ENCODE peak calls at places on chromosomes 16 and 17, in four cellular contexts. N, Y, G and D are unnamed samples.

GRCh38 chr17:22470411-22471175 is 778.3 kb downstream of the KCNJ18 start:
- DNase-seq in G (no peak), N (no peak), Y (no peak), D (no peak)

GRCh38 chr17:65759532-65759931 is 198.1 kb upstream of the AXIN2 start:
- DNase-seq in N (peak; percentile 48), G (no peak), Y (no peak), D (no peak)

GRCh38 chr17:78000351-78000750 is 41.8 kb downstream of the TNRC6C start:
- DNase-seq in Y (no peak), N (peak; percentile 37), G (no peak), D (no peak)

GRCh38 chr17:77843878-77844260 is 114.6 kb upstream of the TNRC6C start:
- DNase-seq in Y (no peak), G (no peak), N (no peak), D (no peak)

GRCh38 chr16:7835032-7835431 is 502.4 kb downstream of the RBFOX1 start:
- DNase-seq in N (no peak), G (no peak), Y (no peak), D (no peak)

GRCh38 chr16:25060920-25061319 is 45.8 kb upstream of the ARHGAP17 start:
- DNase-seq in N (no peak), Y (no peak), G (peak; percentile 92), D (no peak)

GRCh38 chr17:57930239-57930638 is 25.0 kb downstream of the CUEDC1 start:
- DNase-seq in G (no peak), N (no peak), Y (no peak), D (no peak)

GRCh38 chr16:67571981-67572431 is 9.7 kb downstream of the CTCF start:
- DNase-seq in G (no peak), N (no peak), Y (no peak), D (no peak)

GRCh38 chr17:65633146-65633881 is 71.9 kb upstream of the AXIN2 start:
- DNase-seq in G (no peak), Y (no peak), N (no peak), D (no peak)

GRCh38 chr16:84407588-84408313 is 39.4 kb downstream of the ATP2C2 start:
- DNase-seq in Y (no peak), G (no peak), N (no peak), D (peak; percentile 53)

GRCh38 chr17:41919165-41919817 is 540 bp upstream of the ACLY start:
- DNase-seq in G (no peak), N (no peak), Y (no peak), D (no peak)

GRCh38 chr17:74274060-74274702 is at the start of gene DNAI2:
- DNase-seq in G (peak; percentile 65), N (no peak), Y (no peak), D (no peak)

GRCh38 chr17:64057701-64058263 is 37.3 kb upstream of the ICAM2 start:
- DNase-seq in G (no peak), Y (no peak), N (no peak), D (no peak)

GRCh38 chr16:84454611-84455010 is 49.8 kb downstream of the MEAK7 start:
- DNase-seq in G (no peak), Y (no peak), N (no peak), D (peak; percentile 40)

GRCh38 chr16:87434146-87434667 is 42.1 kb downstream of the MAP1LC3B start:
- DNase-seq in Y (no peak), N (no peak), G (no peak), D (no peak)

GRCh38 chr17:82940226-82941020 is 100.6 kb upstream of the ZNF750 start:
- DNase-seq in G (no peak), N (no peak), Y (no peak), D (peak; percentile 68)

GRCh38 chr17:50129946-50130777 is at the start of gene SAMD14:
- DNase-seq in Y (no peak), G (no peak), N (no peak), D (peak; percentile 69)

GRCh38 chr17:35141681-35142466 is at the start of gene NLE1:
- DNase-seq in G (peak; percentile 84), N (peak; percentile 80), Y (peak; percentile 83), D (peak; percentile 92)

GRCh38 chr17:80272366-80272765 is 11.7 kb downstream of the RNF213 start:
- DNase-seq in N (no peak), G (no peak), Y (no peak), D (no peak)

GRCh38 chr16:67349172-67349571 is 22.6 kb downstream of the LRRC36 start:
- DNase-seq in N (peak; percentile 48), G (no peak), Y (no peak), D (no peak)

GRCh38 chr17:73610331-73610911 is 33.8 kb downstream of the SDK2 start:
- DNase-seq in Y (no peak), N (no peak), G (no peak), D (no peak)

GRCh38 chr16:49644143-49644460 is 211.8 kb downstream of the ZNF423 start:
- DNase-seq in G (no peak), N (peak; percentile 37), Y (no peak), D (no peak)

GRCh38 chr16:28596840-28597691 is at the start of gene SULT1A2:
- DNase-seq in N (no peak), Y (peak; percentile 74), G (peak; percentile 46), D (peak; percentile 89)

GRCh38 chr16:12186774-12187335 is 210.3 kb downstream of the SNX29 start:
- DNase-seq in N (peak; percentile 44), G (no peak), Y (no peak), D (no peak)

GRCh38 chr17:75892556-75893224 is 4.1 kb downstream of the TRIM65 start:
- DNase-seq in G (no peak), N (no peak), Y (no peak), D (peak; percentile 62)

DNA sequence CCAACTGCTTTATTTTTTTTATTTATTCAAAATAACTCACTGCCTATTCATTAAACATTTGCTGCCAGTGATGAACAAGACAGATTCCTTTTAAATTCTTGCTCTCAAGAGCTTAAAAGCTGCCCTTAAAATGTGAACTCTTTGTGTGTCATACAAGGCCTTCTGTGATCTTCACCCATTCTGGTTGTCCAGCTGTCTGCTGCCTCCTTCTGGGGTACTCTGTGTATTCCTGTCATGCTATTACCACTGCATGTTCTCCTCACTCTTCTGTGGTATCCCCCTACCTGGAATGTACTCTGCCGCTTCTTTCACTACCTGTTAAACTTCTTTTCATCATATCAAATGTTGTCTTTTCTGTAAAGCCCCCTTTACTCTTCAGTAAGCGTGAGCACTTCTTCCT is 165.8 kb downstream of the CHD9 start:
- DNase-seq in Y (no peak), N (no peak), G (peak; percentile 9), D (no peak)
- TF ChIP-seq CTCF in Y (no peak), N (peak; percentile 40), G (peak; percentile 26), D (peak; percentile 16)

GRCh38 chr17:61415374-61416210 is 15.9 kb downstream of the TBX2 start:
- DNase-seq in N (peak; percentile 40), G (no peak), Y (no peak), D (no peak)

GRCh38 chr17:61416540-61417363 is 17.1 kb downstream of the TBX2 start:
- DNase-seq in Y (peak; percentile 75), N (peak; percentile 91), G (peak; percentile 97), D (peak; percentile 92)

GRCh38 chr17:61414141-61414935 is 14.7 kb downstream of the TBX2 start:
- DNase-seq in Y (no peak), G (no peak), N (peak; percentile 72), D (peak; percentile 76)

GRCh38 chr17:61414936-61415251 is 15.3 kb downstream of the TBX2 start:
- DNase-seq in G (no peak), N (no peak), Y (no peak), D (no peak)

DNA sequence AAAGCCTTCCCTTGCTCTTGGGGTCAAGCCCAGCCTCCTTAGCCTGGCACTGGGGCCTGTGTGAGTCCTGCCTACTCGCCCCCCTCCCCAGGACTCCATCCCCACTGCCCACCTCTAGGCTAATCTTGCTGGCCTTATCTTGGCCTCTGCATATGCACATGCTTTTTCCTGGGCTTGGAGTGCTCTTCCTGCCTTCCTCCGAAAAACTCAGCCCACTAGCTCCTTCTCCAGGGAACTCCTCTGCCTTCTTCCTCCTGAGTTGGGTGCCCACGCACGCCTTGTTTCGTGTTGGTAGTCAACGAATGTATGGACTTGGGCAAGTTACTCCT is 16.5 kb downstream of the TBX2 start:
- DNase-seq in Y (no peak), G (no peak), N (no peak), D (no peak)
- H3K27ac ChIP-seq in Y (no peak overlapping the region), G (no peak overlapping the region), N (peak overlapping the region; percentile 38), D (peak overlapping the region; percentile 90)

GRCh38 chr16:57764341-57765159 is 29.0 kb downstream of the KATNB1 start:
- DNase-seq in G (no peak), Y (no peak), N (peak; percentile 80), D (no peak)
- H3K4me3 ChIP-seq in G (no peak overlapping the region), Y (no peak overlapping the region), N (no peak overlapping the region), D (no peak overlapping the region)

GRCh38 chr17:54969658-54970572 is 1.4 kb downstream of the STXBP4 start:
- DNase-seq in N (no peak), Y (no peak), G (no peak), D (no peak)

GRCh38 chr17:54971147-54971546 is 2.6 kb downstream of the STXBP4 start:
- DNase-seq in N (no peak), G (no peak), Y (no peak), D (no peak)

GRCh38 chr17:54968954-54969400 is 412 bp downstream of the STXBP4 start:
- DNase-seq in N (peak; percentile 52), G (peak; percentile 53), Y (no peak), D (no peak)

GRCh38 chr17:54968259-54968953 is at the start of the genes COX11 and STXBP4:
- DNase-seq in Y (peak; percentile 96), N (peak; percentile 98), G (peak; percentile 96), D (peak; percentile 97)

DNA sequence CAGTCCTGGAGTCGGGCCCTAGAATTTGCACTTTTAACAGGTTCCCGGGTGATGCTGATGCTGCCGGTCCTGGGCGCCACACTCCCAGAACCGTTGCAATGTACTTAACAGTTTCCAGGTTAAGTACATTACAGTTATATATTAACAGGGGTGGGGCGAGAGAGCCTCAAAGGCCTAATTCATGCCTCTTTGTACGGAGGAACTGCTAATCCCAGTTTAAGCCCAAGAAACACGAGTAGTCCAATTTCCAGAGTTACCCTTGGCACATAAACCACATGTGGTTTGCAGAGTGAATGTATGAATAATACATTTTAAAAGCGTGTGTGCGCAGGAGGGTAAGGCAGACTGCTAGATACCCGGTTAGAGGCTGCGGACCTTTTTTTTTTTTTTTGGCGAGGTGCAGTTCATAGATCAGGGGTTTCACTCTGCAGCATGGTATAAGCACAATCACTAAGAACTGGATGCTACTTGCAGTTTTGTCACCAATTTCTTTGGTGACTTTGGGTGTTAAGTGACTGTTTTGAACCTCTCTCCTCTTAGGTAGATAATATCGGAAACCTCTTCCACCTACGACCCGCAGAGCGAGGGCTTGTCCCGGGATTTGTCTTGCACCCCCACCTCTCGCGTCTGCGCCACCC is 714 bp downstream of the COX11 start:
- DNase-seq in Y (no peak), G (peak; percentile 28), N (peak; percentile 36), D (no peak)
- TF ChIP-seq CTCF in Y (no peak), G (peak; percentile 52), N (no peak), D (no peak)

GRCh38 chr16:22625948-22626347 is 115.3 kb downstream of the NPIPB5 start:
- DNase-seq in G (no peak), Y (no peak), N (no peak), D (no peak)
- H3K27ac ChIP-seq in G (no peak overlapping the region), Y (no peak overlapping the region), N (no peak overlapping the region), D (no peak overlapping the region)

GRCh38 chr16:69105501-69106361 is at the start of gene HAS3:
- DNase-seq in Y (peak; percentile 66), N (peak; percentile 53), G (peak; percentile 84), D (peak; percentile 90)
- H3K4me3 ChIP-seq in Y (peak within 1 kb of the TSS; percentile 41), N (peak within 1 kb of the TSS; percentile 57), G (peak within 1 kb of the TSS; percentile 49), D (peak within 1 kb of the TSS; percentile 55)

GRCh38 chr17:1899403-1900000 is 69.7 kb downstream of the RPA1 start:
- DNase-seq in N (no peak), Y (no peak), G (no peak), D (no peak)
- TF ChIP-seq CTCF in N (no peak), Y (no peak), G (peak; percentile 18), D (no peak)